ENCODE peak calls at places on chromosomes 13 and 19, in eight cellular contexts. One of them, this sample, is unnamed.

GRCh38 chr19:53130506-53130905 is 2.2 kb downstream of the ZNF415 start:
- DNase-seq in GM12878: no peak
- DNase-seq in SK-N-SH: no peak
- DNase-seq in HCT116: no peak
- DNase-seq in K562: no peak
- DNase-seq in HepG2: no peak
- DNase-seq in H1: no peak
- DNase-seq in endothelial cell of umbilical vein: no peak
- DNase-seq in this sample: no peak

GRCh38 chr13:41746259-41746658 is 214.7 kb downstream of the VWA8 start:
- DNase-seq in K562: no peak
- DNase-seq in HCT116: peak
- DNase-seq in endothelial cell of umbilical vein: no peak
- DNase-seq in HepG2: no peak
- DNase-seq in SK-N-SH: no peak
- DNase-seq in H1: no peak
- DNase-seq in GM12878: no peak
- DNase-seq in this sample: no peak

GRCh38 chr13:114154476-114154875 is 22.1 kb upstream of the RASA3 start:
- DNase-seq in endothelial cell of umbilical vein: no peak
- DNase-seq in HepG2: no peak
- DNase-seq in GM12878: no peak
- DNase-seq in H1: no peak
- DNase-seq in K562: no peak
- DNase-seq in HCT116: no peak
- DNase-seq in SK-N-SH: no peak
- DNase-seq in this sample: no peak

GRCh38 chr13:41006296-41006695 is 12.8 kb downstream of the ELF1 start:
- DNase-seq in H1: no peak
- DNase-seq in endothelial cell of umbilical vein: no peak
- DNase-seq in GM12878: no peak
- DNase-seq in HCT116: no peak
- DNase-seq in SK-N-SH: no peak
- DNase-seq in HepG2: no peak
- DNase-seq in K562: peak
- DNase-seq in this sample: no peak

GRCh38 chr13:111404746-111405145 is 84.3 kb downstream of the TEX29 start:
- DNase-seq in K562: no peak
- DNase-seq in HepG2: no peak
- DNase-seq in SK-N-SH: no peak
- DNase-seq in HCT116: no peak
- DNase-seq in H1: no peak
- DNase-seq in GM12878: no peak
- DNase-seq in endothelial cell of umbilical vein: no peak
- DNase-seq in this sample: no peak

GRCh38 chr19:31892060-31892459 is 453.4 kb upstream of the ZNF507 start:
- DNase-seq in endothelial cell of umbilical vein: no peak
- DNase-seq in K562: no peak
- DNase-seq in GM12878: no peak
- DNase-seq in H1: no peak
- DNase-seq in HepG2: no peak
- DNase-seq in HCT116: no peak
- DNase-seq in SK-N-SH: no peak
- DNase-seq in this sample: no peak

GRCh38 chr19:4232614-4233281 is 3.4 kb downstream of the EBI3 start:
- DNase-seq in K562: peak
- DNase-seq in SK-N-SH: peak
- DNase-seq in GM12878: no peak
- DNase-seq in H1: peak
- DNase-seq in HepG2: no peak
- DNase-seq in endothelial cell of umbilical vein: no peak
- DNase-seq in HCT116: no peak
- DNase-seq in this sample: no peak

GRCh38 chr13:33218426-33218825 is 67.1 kb downstream of the STARD13 start:
- DNase-seq in SK-N-SH: no peak
- DNase-seq in HCT116: no peak
- DNase-seq in HepG2: no peak
- DNase-seq in K562: no peak
- DNase-seq in endothelial cell of umbilical vein: no peak
- DNase-seq in H1: no peak
- DNase-seq in GM12878: no peak
- DNase-seq in this sample: no peak

GRCh38 chr13:41008349-41008980 is 10.7 kb downstream of the ELF1 start:
- DNase-seq in endothelial cell of umbilical vein: no peak
- DNase-seq in GM12878: no peak
- DNase-seq in H1: no peak
- DNase-seq in HepG2: peak
- DNase-seq in HCT116: no peak
- DNase-seq in K562: no peak
- DNase-seq in SK-N-SH: no peak
- DNase-seq in this sample: no peak

GRCh38 chr13:51235756-51236564 is 13.8 kb downstream of the FAM124A start:
- DNase-seq in H1: no peak
- DNase-seq in HCT116: no peak
- DNase-seq in HepG2: no peak
- DNase-seq in K562: no peak
- DNase-seq in SK-N-SH: no peak
- DNase-seq in GM12878: no peak
- DNase-seq in endothelial cell of umbilical vein: peak
- DNase-seq in this sample: no peak

GRCh38 chr19:1259206-1259872 is 9.8 kb upstream of the CIRBP start:
- DNase-seq in endothelial cell of umbilical vein: peak
- DNase-seq in GM12878: peak
- DNase-seq in HepG2: peak
- DNase-seq in SK-N-SH: peak
- DNase-seq in HCT116: no peak
- DNase-seq in K562: no peak
- DNase-seq in H1: no peak
- DNase-seq in this sample: no peak

GRCh38 chr13:74067818-74068217 is 66.4 kb downstream of the KLF12 start:
- DNase-seq in GM12878: no peak
- DNase-seq in K562: no peak
- DNase-seq in SK-N-SH: no peak
- DNase-seq in HCT116: no peak
- DNase-seq in H1: no peak
- DNase-seq in endothelial cell of umbilical vein: no peak
- DNase-seq in HepG2: no peak
- DNase-seq in this sample: no peak

GRCh38 chr13:111485491-111486250 is 165.2 kb downstream of the TEX29 start:
- DNase-seq in GM12878: no peak
- DNase-seq in H1: no peak
- DNase-seq in HepG2: no peak
- DNase-seq in K562: no peak
- DNase-seq in HCT116: no peak
- DNase-seq in endothelial cell of umbilical vein: no peak
- DNase-seq in SK-N-SH: no peak
- DNase-seq in this sample: no peak

GRCh38 chr13:43405457-43405856 is 381.3 kb downstream of the ENOX1 start:
- DNase-seq in GM12878: no peak
- DNase-seq in endothelial cell of umbilical vein: no peak
- DNase-seq in H1: no peak
- DNase-seq in K562: no peak
- DNase-seq in SK-N-SH: no peak
- DNase-seq in HepG2: no peak
- DNase-seq in HCT116: no peak
- DNase-seq in this sample: no peak

GRCh38 chr19:1340681-1341469 is 42.8 kb upstream of the NDUFS7 start:
- DNase-seq in GM12878: no peak
- DNase-seq in HCT116: no peak
- DNase-seq in K562: no peak
- DNase-seq in endothelial cell of umbilical vein: no peak
- DNase-seq in H1: no peak
- DNase-seq in SK-N-SH: no peak
- DNase-seq in HepG2: no peak
- DNase-seq in this sample: no peak

GRCh38 chr13:35785563-35786327 is 309.3 kb upstream of the MAB21L1 start:
- DNase-seq in HepG2: no peak
- DNase-seq in H1: no peak
- DNase-seq in GM12878: no peak
- DNase-seq in K562: no peak
- DNase-seq in endothelial cell of umbilical vein: no peak
- DNase-seq in SK-N-SH: peak
- DNase-seq in HCT116: no peak
- DNase-seq in this sample: no peak

GRCh38 chr13:30105381-30105780 is 202.0 kb downstream of the KATNAL1 start:
- DNase-seq in H1: peak
- DNase-seq in GM12878: no peak
- DNase-seq in endothelial cell of umbilical vein: no peak
- DNase-seq in HepG2: no peak
- DNase-seq in HCT116: no peak
- DNase-seq in SK-N-SH: no peak
- DNase-seq in K562: no peak
- DNase-seq in this sample: no peak

GRCh38 chr13:78978381-78978998 is 319.5 kb upstream of the OBI1 start:
- DNase-seq in H1: no peak
- DNase-seq in GM12878: peak
- DNase-seq in HepG2: peak
- DNase-seq in K562: peak
- DNase-seq in SK-N-SH: peak
- DNase-seq in endothelial cell of umbilical vein: peak
- DNase-seq in HCT116: peak
- DNase-seq in this sample: peak

GRCh38 chr19:13902993-13903555 is 2.8 kb downstream of the BRME1 start:
- DNase-seq in SK-N-SH: peak
- DNase-seq in H1: peak
- DNase-seq in HCT116: no peak
- DNase-seq in K562: no peak
- DNase-seq in endothelial cell of umbilical vein: peak
- DNase-seq in HepG2: no peak
- DNase-seq in GM12878: no peak
- DNase-seq in this sample: no peak

GRCh38 chr13:65656740-65657329 is 1573.3 kb downstream of the PCDH9 start:
- DNase-seq in SK-N-SH: no peak
- DNase-seq in HepG2: no peak
- DNase-seq in endothelial cell of umbilical vein: peak
- DNase-seq in K562: no peak
- DNase-seq in H1: no peak
- DNase-seq in GM12878: no peak
- DNase-seq in HCT116: no peak
- DNase-seq in this sample: peak

GRCh38 chr13:112961457-112962369 is 7.3 kb upstream of the MCF2L start:
- DNase-seq in H1: no peak
- DNase-seq in K562: no peak
- DNase-seq in HCT116: no peak
- DNase-seq in endothelial cell of umbilical vein: no peak
- DNase-seq in SK-N-SH: no peak
- DNase-seq in GM12878: no peak
- DNase-seq in HepG2: no peak
- DNase-seq in this sample: no peak

DNA sequence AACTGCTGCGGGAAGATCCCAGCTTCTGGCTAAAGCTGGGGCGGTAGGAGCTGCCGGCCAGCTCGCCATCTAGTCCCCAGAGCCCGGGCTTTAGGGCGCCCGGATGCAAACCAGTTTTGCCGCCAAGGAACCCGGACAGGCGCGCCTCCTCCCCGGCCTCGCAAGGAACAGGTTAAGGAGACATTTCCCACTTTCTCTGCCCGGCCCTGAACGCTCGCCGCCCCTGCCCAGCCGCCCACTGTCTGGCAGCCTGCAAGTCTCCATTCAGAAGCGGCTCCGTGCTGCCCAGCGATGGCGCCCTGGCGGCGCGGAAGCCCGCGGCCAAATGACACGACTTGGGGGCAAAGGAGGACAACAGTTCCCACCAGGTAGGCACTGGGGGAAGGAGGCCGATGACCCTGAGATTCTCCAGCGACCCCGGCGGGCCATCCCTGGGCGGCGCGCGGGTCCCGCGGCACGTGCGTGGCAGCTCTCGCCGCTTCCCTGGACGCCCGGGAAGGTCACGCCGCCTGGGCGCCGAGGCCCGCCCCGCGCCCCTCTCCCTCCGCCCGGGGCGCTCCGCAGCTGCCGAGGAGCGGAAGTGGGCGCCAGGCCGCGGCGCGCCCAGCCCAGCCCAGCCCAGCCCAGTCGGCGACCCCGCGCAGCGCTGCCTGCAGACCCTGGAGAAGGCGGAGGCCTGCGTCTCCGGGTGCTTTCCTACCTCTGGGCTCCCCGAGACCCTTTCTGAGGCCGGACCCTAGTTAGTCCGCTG is 42.2 kb upstream of the HNRNPA1L2 start:
- DNase-seq in HepG2: no peak
- DNase-seq in HCT116: no peak
- DNase-seq in H1: peak
- DNase-seq in K562: no peak
- DNase-seq in GM12878: no peak
- DNase-seq in endothelial cell of umbilical vein: peak
- DNase-seq in SK-N-SH: peak
- DNase-seq in this sample: no peak
- TF ChIP-seq POLR2AphosphoS5 in HepG2: no peak
- TF ChIP-seq POLR2AphosphoS5 in HCT116: no peak
- TF ChIP-seq POLR2AphosphoS5 in H1: no peak
- TF ChIP-seq POLR2AphosphoS5 in K562: no peak
- TF ChIP-seq POLR2AphosphoS5 in GM12878: no peak
- TF ChIP-seq POLR2AphosphoS5 in endothelial cell of umbilical vein: peak
- TF ChIP-seq POLR2AphosphoS5 in SK-N-SH: no peak
- TF ChIP-seq POLR2AphosphoS5 in this sample: peak

GRCh38 chr19:46404039-46404883 is 9.1 kb downstream of the CCDC8 start:
- DNase-seq in K562: peak
- DNase-seq in HCT116: no peak
- DNase-seq in endothelial cell of umbilical vein: no peak
- DNase-seq in SK-N-SH: no peak
- DNase-seq in H1: peak
- DNase-seq in GM12878: no peak
- DNase-seq in HepG2: peak
- DNase-seq in this sample: no peak
- H3K4me3 ChIP-seq in K562: no peak
- H3K4me3 ChIP-seq in HCT116: no peak
- H3K4me3 ChIP-seq in endothelial cell of umbilical vein: no peak
- H3K4me3 ChIP-seq in SK-N-SH: no peak
- H3K4me3 ChIP-seq in H1: peak
- H3K4me3 ChIP-seq in GM12878: no peak
- H3K4me3 ChIP-seq in HepG2: peak
- H3K4me3 ChIP-seq in this sample: peak

GRCh38 chr19:10238172-10238783 is 7.1 kb upstream of the S1PR2 start:
- DNase-seq in HepG2: peak
- DNase-seq in K562: no peak
- DNase-seq in H1: no peak
- DNase-seq in SK-N-SH: no peak
- DNase-seq in HCT116: no peak
- DNase-seq in endothelial cell of umbilical vein: no peak
- DNase-seq in GM12878: no peak
- DNase-seq in this sample: no peak
- H3K9ac ChIP-seq in HepG2: no peak
- H3K9ac ChIP-seq in K562: peak
- H3K9ac ChIP-seq in H1: no peak
- H3K9ac ChIP-seq in SK-N-SH: no peak
- H3K9ac ChIP-seq in HCT116: no peak
- H3K9ac ChIP-seq in endothelial cell of umbilical vein: no peak
- H3K9ac ChIP-seq in GM12878: no peak
- H3K9ac ChIP-seq in this sample: no peak

DNA sequence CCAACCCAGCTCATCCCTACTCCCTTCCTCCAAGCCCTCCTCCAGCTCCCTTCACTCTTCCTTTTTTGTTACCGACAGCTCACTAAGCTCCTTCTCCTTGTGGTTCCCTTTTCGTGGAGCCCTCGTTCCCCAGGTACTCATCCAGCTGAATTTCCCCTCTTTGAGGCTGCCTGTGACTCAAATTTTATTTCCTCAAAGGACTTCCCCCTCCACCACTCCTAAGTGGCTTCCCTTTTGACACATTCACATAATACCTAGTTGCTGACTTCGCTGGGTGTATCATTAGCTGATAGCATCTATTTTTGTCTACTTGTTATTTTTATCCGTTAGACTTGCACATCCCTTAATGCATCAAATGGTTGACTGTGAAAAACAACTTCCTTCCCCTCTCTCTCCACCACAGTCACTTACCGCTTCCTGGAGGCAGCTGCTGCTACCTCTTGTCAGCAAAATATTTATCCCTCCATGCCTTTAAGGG is 14.5 kb downstream of the FFAR2 start:
- DNase-seq in HepG2: no peak
- DNase-seq in endothelial cell of umbilical vein: no peak
- DNase-seq in SK-N-SH: no peak
- DNase-seq in K562: no peak
- DNase-seq in HCT116: no peak
- DNase-seq in GM12878: peak
- DNase-seq in H1: no peak
- DNase-seq in this sample: no peak
- TF ChIP-seq POLR2AphosphoS5 in HepG2: no peak
- TF ChIP-seq POLR2AphosphoS5 in endothelial cell of umbilical vein: no peak
- TF ChIP-seq POLR2AphosphoS5 in SK-N-SH: no peak
- TF ChIP-seq POLR2AphosphoS5 in K562: no peak
- TF ChIP-seq POLR2AphosphoS5 in HCT116: no peak
- TF ChIP-seq POLR2AphosphoS5 in GM12878: no peak
- TF ChIP-seq POLR2AphosphoS5 in H1: no peak
- TF ChIP-seq POLR2AphosphoS5 in this sample: no peak